ENCODE peak calls at places on chromosomes 1 and 21, in five cellular contexts. I is HepG2, Q is H1, B is K562, Z is GM12878. J is an unnamed sample.

GRCh38 chr1:160993544-160993943 is 27.4 kb downstream of the F11R start:
- DNase-seq in Q (no peak), B (no peak), Z (no peak), I (peak), J (no peak)

GRCh38 chr1:156493749-156494148 is 6.8 kb downstream of the MEF2D start:
- DNase-seq in Q (no peak), Z (no peak), B (no peak), I (no peak), J (no peak)

GRCh38 chr1:205575294-205575885 is 56.4 kb downstream of the ELK4 start:
- DNase-seq in Z (no peak), B (no peak), Q (no peak), I (no peak), J (no peak)

GRCh38 chr1:204077979-204078696 is 5.2 kb downstream of the SOX13 start:
- DNase-seq in B (no peak), I (peak), Z (no peak), Q (peak), J (no peak)

GRCh38 chr1:171727778-171728177 is 14.1 kb downstream of the VAMP4 start:
- DNase-seq in B (no peak), Z (no peak), Q (no peak), I (no peak), J (no peak)

GRCh38 chr1:24996983-24997893 is 67.2 kb upstream of the RUNX3 start:
- DNase-seq in B (no peak), I (no peak), Q (no peak), Z (no peak), J (no peak)

GRCh38 chr1:30991852-30992606 is 73.5 kb downstream of the PUM1 start:
- DNase-seq in B (no peak), I (no peak), Z (no peak), Q (no peak), J (no peak)

GRCh38 chr21:45319461-45320211 is 31.9 kb upstream of the POFUT2 start:
- DNase-seq in B (no peak), Z (no peak), Q (no peak), I (no peak), J (no peak)

GRCh38 chr1:14334336-14335176 is 263.9 kb upstream of the KAZN start:
- DNase-seq in Z (no peak), I (no peak), B (no peak), Q (no peak), J (no peak)

GRCh38 chr1:199453731-199454130 is 573.8 kb upstream of the NR5A2 start:
- DNase-seq in B (no peak), Z (no peak), I (no peak), Q (no peak), J (no peak)

GRCh38 chr1:33280091-33280661 is 23.9 kb downstream of the ZNF362 start:
- DNase-seq in B (peak), I (no peak), Q (no peak), Z (no peak), J (no peak)

GRCh38 chr1:45643978-45644377 is 20.1 kb upstream of the CCDC17 start:
- DNase-seq in I (peak), Q (no peak), Z (no peak), B (no peak), J (peak)

GRCh38 chr1:61448934-61449368 is 276.0 kb downstream of the TM2D1 start:
- DNase-seq in Q (no peak), I (no peak), Z (no peak), B (no peak), J (no peak)

GRCh38 chr1:18486195-18486594 is 5.5 kb downstream of the KLHDC7A start:
- DNase-seq in I (peak), Z (no peak), Q (peak), B (peak), J (no peak)

GRCh38 chr1:24535021-24535424 is 20.9 kb upstream of the NCMAP start:
- DNase-seq in I (no peak), Q (no peak), Z (no peak), B (no peak), J (no peak)

GRCh38 chr1:42211224-42211623 is 46.7 kb upstream of the GUCA2A start:
- DNase-seq in Q (no peak), B (no peak), Z (no peak), I (no peak), J (no peak)

GRCh38 chr1:235291599-235291998 is 36.4 kb downstream of the ARID4B start:
- DNase-seq in I (no peak), B (no peak), Z (no peak), Q (no peak), J (no peak)

GRCh38 chr21:36385909-36386642 is 884 bp downstream of the CHAF1B start:
- DNase-seq in Z (no peak), Q (no peak), I (no peak), B (no peak), J (no peak)

GRCh38 chr1:26471201-26471497 is 1.1 kb upstream of the HMGN2 start:
- DNase-seq in Z (no peak), Q (no peak), I (no peak), B (no peak), J (no peak)

GRCh38 chr1:217253351-217253750 is 377.5 kb downstream of the GPATCH2 start:
- DNase-seq in Q (no peak), B (no peak), I (no peak), Z (no peak), J (no peak)

GRCh38 chr1:183812686-183813569 is 8.0 kb downstream of the RGL1 start:
- DNase-seq in Q (no peak), I (peak), B (no peak), Z (no peak), J (no peak)

GRCh38 chr21:46226146-46226545 is 2.4 kb downstream of the LSS start:
- DNase-seq in B (no peak), I (no peak), Z (no peak), Q (no peak), J (no peak)

GRCh38 chr1:17513131-17513530 is 26.4 kb upstream of the ARHGEF10L start:
- DNase-seq in B (no peak), Z (no peak), I (no peak), Q (no peak), J (no peak)

GRCh38 chr1:212702672-212703071 is 3.0 kb upstream of the BATF3 start:
- DNase-seq in Q (no peak), B (no peak), Z (no peak), I (no peak), J (no peak)

GRCh38 chr1:213983589-213984386 is 4.0 kb upstream of the PROX1 start:
- DNase-seq in I (no peak), Q (no peak), Z (no peak), B (no peak), J (no peak)

GRCh38 chr1:180173952-180174351 is 19.3 kb downstream of the QSOX1 start:
- DNase-seq in Q (no peak), Z (no peak), I (no peak), B (no peak), J (no peak)

GRCh38 chr1:236416165-236416564 is 22.1 kb downstream of the EDARADD start:
- DNase-seq in Z (no peak), B (no peak), I (no peak), Q (no peak), J (no peak)
- TF ChIP-seq SRF in Z (no peak), B (no peak), I (no peak), Q (no peak), J (no peak)

GRCh38 chr1:66682106-66682505 is 70.2 kb upstream of the DYNLT5 start:
- DNase-seq in I (no peak), B (no peak), Z (no peak), Q (no peak), J (no peak)
- TF ChIP-seq RAD21 in I (no peak), B (no peak), Z (no peak), Q (no peak), J (no peak)

GRCh38 chr21:41612674-41613250 is 104.8 kb upstream of the TMPRSS2 start:
- DNase-seq in B (peak), Q (peak), I (peak), Z (no peak), J (no peak)
- TF ChIP-seq SRF in B (no peak), Q (no peak), I (no peak), Z (no peak), J (no peak)

DNA sequence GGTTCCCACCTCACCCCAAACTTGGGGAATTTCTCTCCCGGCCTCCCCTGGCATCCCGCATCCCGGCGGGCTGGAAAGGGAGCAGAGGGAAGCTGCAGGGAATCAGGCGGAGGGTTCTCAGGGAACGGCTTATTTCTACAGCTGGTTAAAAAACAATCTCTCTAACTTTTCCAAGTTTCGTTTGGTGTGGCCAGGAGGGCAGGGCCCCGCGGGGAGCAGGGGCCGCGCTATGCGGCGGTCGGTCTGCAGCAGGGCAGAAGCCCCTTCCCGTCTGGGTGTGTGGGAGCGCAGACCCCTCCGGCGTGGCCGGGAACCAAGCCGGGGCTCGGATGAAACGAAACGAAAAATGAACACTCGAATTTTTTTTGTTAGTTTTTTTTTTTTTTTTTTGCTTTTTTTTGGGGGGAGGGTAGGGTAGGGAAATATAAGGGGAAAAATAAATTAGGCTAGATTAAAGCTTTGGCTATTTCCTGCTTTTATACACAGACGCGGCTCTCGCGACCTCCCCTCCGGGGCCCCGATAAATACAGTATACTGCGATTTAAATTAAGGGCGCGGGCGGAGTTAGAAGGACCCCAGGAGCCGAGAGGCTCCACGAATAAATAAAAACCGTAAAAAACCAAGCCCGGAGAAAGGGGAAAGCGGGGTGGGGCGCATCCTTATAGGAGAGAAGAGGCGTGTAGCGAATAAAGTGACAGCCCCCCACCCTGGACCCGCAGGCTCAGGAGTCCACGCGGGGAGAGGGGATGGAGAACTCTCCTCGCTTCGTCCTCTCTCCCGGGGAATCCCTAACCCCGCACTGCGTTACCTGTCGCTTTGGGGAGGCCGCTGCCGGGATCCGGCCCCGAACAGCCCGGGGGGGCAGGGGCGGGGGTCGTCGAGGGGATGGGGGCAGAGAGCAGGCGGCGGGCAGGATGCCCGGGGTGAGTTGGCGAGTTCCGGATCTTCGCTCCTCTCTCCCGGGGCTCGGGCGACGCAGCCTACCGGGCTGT is 2.1 kb downstream of the POU3F1 start:
- DNase-seq in Z (no peak), Q (peak), I (no peak), B (no peak), J (no peak)
- TF ChIP-seq RAD21 in Z (no peak), Q (no peak), I (no peak), B (no peak), J (no peak)

GRCh38 chr1:93179886-93180722 is at the start of gene TMED5:
- DNase-seq in I (peak), B (peak), Z (peak), Q (peak), J (peak)
- TF ChIP-seq SRF in I (no peak), B (peak), Z (no peak), Q (no peak), J (peak)

GRCh38 chr1:228148971-228149340 is 774 bp upstream of the GJC2 start:
- DNase-seq in Z (no peak), Q (peak), B (no peak), I (no peak), J (no peak)

GRCh38 chr1:228146761-228147693 is 2.7 kb upstream of the GJC2 start:
- DNase-seq in Q (no peak), Z (no peak), I (no peak), B (no peak), J (no peak)

GRCh38 chr1:228148196-228148861 is 1.4 kb upstream of the GJC2 start:
- DNase-seq in B (no peak), Z (no peak), I (no peak), Q (peak), J (no peak)

GRCh38 chr1:228149341-228150020 is at the start of gene GJC2:
- DNase-seq in I (peak), B (peak), Z (no peak), Q (peak), J (no peak)

DNA sequence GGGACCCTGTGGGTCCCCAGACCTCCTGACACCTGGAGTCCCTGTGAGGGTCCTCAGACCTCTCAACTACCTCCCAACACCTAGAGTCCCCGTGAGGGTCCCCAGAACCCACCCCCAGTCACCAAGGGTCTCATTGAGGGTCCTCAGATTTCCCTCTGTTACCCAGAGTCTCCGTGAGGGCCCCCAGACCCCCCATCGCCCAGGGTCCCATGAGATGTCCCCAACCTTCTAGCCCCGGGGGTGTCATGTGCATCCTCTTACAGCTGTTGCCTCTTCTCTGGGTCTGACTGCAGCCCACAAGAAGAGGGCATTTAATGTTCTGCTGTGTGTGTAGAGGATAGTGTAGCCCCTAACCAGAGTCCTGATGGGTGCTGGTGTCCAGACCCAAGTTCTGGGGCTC is 2.0 kb upstream of the GJC2 start:
- DNase-seq in Z (no peak), B (no peak), I (no peak), Q (no peak), J (no peak)
- TF ChIP-seq RAD21 in Z (no peak), B (no peak), I (no peak), Q (no peak), J (no peak)

DNA sequence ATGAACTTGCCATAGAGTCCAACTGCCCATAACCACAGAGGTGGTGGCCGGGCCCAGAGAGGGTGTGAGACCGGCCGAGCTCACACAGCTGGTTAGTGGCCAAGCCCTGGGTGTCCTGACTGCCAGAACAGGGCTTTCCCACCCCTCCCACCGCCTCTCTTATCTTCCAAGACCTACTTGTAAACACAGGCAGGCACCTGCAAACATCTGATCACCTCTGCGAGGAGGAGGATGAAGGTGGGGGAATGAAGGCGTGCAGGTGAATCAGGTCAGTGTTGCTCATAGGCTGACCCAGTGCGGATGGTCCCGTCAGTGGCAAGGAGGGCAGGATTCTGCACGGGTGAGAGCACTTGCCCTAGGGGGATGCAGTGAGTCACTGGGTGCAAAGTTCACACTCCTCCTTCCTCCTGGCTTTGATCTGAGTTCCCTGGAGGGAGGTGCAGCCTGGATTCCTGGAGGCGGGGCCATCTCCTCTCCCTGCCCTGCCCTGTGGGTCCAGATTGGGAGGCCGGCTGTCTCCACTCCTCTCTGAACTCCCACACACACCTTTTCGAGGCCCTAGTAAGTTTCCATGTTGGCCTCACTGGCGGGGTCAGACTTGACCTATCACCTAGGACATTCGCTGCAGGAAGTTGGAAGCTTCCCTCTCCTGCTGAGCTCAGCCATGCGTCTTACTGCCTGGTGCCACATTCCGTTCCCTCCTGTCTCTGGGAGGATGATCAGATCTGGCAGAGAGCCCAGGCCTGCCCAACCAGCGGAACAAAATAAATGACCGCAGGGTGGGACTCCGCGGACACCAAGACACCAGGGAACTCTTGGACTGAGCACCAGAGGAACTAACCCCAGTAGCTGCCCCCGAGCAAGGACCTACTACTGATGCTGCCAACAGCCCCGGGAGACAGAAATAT is 7.3 kb downstream of the UQCRHL start:
- DNase-seq in Z (no peak), B (peak), I (peak), Q (peak), J (peak)
- TF ChIP-seq SRF in Z (no peak), B (no peak), I (no peak), Q (no peak), J (no peak)

J was measured in HCT116.